ENCODE peak calls at places on chromosomes 16 and 17, in nine cellular contexts. L is non-pigmented ciliary epithelial cell, X is A549, N is fibroblast of lung, J is hippocampal formation, M is HT-29, B is fibroblast of pulmonary artery, H is lung microvascular endothelial cell, U is MCF 10A. S is an unnamed sample.

GRCh38 chr16:10932959-10933710 is 9.1 kb downstream of the DEXI start:
- DNase-seq in H (no peak), U (no peak), B (no peak), M (no peak), J (no peak), L (no peak), X (no peak), N (no peak), S (no peak)

GRCh38 chr16:55328611-55329569 is 4.9 kb downstream of the IRX6 start:
- DNase-seq in N (no peak), U (no peak), H (no peak), B (no peak), M (no peak), L (no peak), J (no peak), X (no peak), S (no peak)

GRCh38 chr16:28205117-28205899 is 6.5 kb downstream of the XPO6 start:
- DNase-seq in L (no peak), H (no peak), X (no peak), M (no peak), J (no peak), N (no peak), B (no peak), U (no peak), S (no peak)

GRCh38 chr16:73053379-73054130 is 5.6 kb upstream of the ZFHX3 start:
- DNase-seq in N (peak; percentile 77), B (peak; percentile 79), L (no peak), H (peak; percentile 75), X (peak; percentile 94), M (peak; percentile 37), U (peak; percentile 76), J (no peak), S (no peak)

GRCh38 chr16:29790949-29791844 is 646 bp downstream of the KIF22 start:
- DNase-seq in J (no peak), M (peak; percentile 32), L (no peak), N (no peak), H (no peak), X (no peak), B (no peak), U (no peak), S (no peak)

GRCh38 chr17:83135692-83136091 is 56.3 kb downstream of the METRNL start:
- DNase-seq in J (no peak), L (no peak), U (no peak), H (no peak), X (no peak), M (no peak), B (no peak), N (no peak), S (no peak)

GRCh38 chr16:1330260-1330914 is 3.1 kb upstream of the BAIAP3 start:
- DNase-seq in X (peak; percentile 42), J (no peak), H (no peak), B (no peak), M (peak; percentile 69), N (no peak), L (no peak), U (no peak), S (no peak)

GRCh38 chr17:34816806-34817205 is 144.5 kb downstream of the CCT6B start:
- DNase-seq in N (no peak), L (no peak), H (no peak), M (no peak), B (no peak), X (no peak), J (no peak), U (no peak), S (no peak)

GRCh38 chr16:11797957-11798299 is 870 bp upstream of the ZC3H7A start:
- DNase-seq in B (no peak), J (no peak), X (peak; percentile 13), N (no peak), L (no peak), M (peak; percentile 32), H (peak; percentile 69), U (no peak), S (no peak)

GRCh38 chr16:30961384-30961783 is 3.8 kb downstream of the SETD1A start:
- DNase-seq in N (no peak), H (no peak), B (no peak), U (no peak), X (no peak), J (no peak), L (no peak), M (no peak), S (no peak)

GRCh38 chr17:55366020-55366481 is 55.6 kb downstream of the MMD start:
- DNase-seq in U (no peak), B (no peak), H (no peak), X (no peak), J (peak; percentile 40), M (no peak), N (no peak), L (no peak), S (peak; percentile 37)

GRCh38 chr17:73184133-73184993 is 8.5 kb upstream of the COG1 start:
- DNase-seq in N (no peak), B (no peak), J (no peak), X (no peak), U (no peak), M (no peak), L (no peak), H (no peak), S (no peak)

S was measured in neuronal stem cell.